ENCODE peak calls at places on chromosomes 12 and 14, in eight cellular contexts. One of them, this sample, is unnamed.

GRCh38 chr12:32273063-32273521 is 126.3 kb upstream of the FGD4 start:
- DNase-seq in bronchial epithelial cell: peak
- DNase-seq in epithelial cell of esophagus: peak
- DNase-seq in fibroblast of lung: peak
- DNase-seq in fibroblast of the aortic adventitia: peak
- DNase-seq in HL-60: no peak
- DNase-seq in brain microvascular endothelial cell: peak
- DNase-seq in BE2C: no peak
- DNase-seq in this sample: no peak

GRCh38 chr12:3527181-3527580 is 36.2 kb downstream of the PRMT8 start:
- DNase-seq in fibroblast of the aortic adventitia: peak
- DNase-seq in epithelial cell of esophagus: peak
- DNase-seq in brain microvascular endothelial cell: peak
- DNase-seq in bronchial epithelial cell: peak
- DNase-seq in BE2C: no peak
- DNase-seq in fibroblast of lung: peak
- DNase-seq in HL-60: no peak
- DNase-seq in this sample: peak

GRCh38 chr12:94265521-94265920 is 117.1 kb downstream of the PLXNC1 start:
- DNase-seq in bronchial epithelial cell: no peak
- DNase-seq in fibroblast of the aortic adventitia: peak
- DNase-seq in epithelial cell of esophagus: no peak
- DNase-seq in fibroblast of lung: no peak
- DNase-seq in BE2C: no peak
- DNase-seq in brain microvascular endothelial cell: no peak
- DNase-seq in HL-60: no peak
- DNase-seq in this sample: no peak

GRCh38 chr12:1842183-1842904 is 22.0 kb downstream of the LRTM2 start:
- DNase-seq in HL-60: peak
- DNase-seq in BE2C: no peak
- DNase-seq in brain microvascular endothelial cell: no peak
- DNase-seq in bronchial epithelial cell: no peak
- DNase-seq in epithelial cell of esophagus: no peak
- DNase-seq in fibroblast of the aortic adventitia: no peak
- DNase-seq in fibroblast of lung: no peak
- DNase-seq in this sample: no peak

GRCh38 chr14:90693413-90693812 is 122.8 kb downstream of the TTC7B start:
- DNase-seq in epithelial cell of esophagus: peak
- DNase-seq in brain microvascular endothelial cell: no peak
- DNase-seq in HL-60: no peak
- DNase-seq in fibroblast of the aortic adventitia: no peak
- DNase-seq in BE2C: no peak
- DNase-seq in fibroblast of lung: no peak
- DNase-seq in bronchial epithelial cell: peak
- DNase-seq in this sample: no peak

GRCh38 chr12:89893972-89894706 is 185.5 kb upstream of the ATP2B1 start:
- DNase-seq in fibroblast of the aortic adventitia: peak
- DNase-seq in bronchial epithelial cell: peak
- DNase-seq in epithelial cell of esophagus: peak
- DNase-seq in fibroblast of lung: peak
- DNase-seq in HL-60: no peak
- DNase-seq in brain microvascular endothelial cell: peak
- DNase-seq in BE2C: no peak
- DNase-seq in this sample: no peak

GRCh38 chr12:89959188-89959587 is 250.6 kb upstream of the ATP2B1 start:
- DNase-seq in brain microvascular endothelial cell: no peak
- DNase-seq in epithelial cell of esophagus: no peak
- DNase-seq in fibroblast of the aortic adventitia: no peak
- DNase-seq in bronchial epithelial cell: no peak
- DNase-seq in HL-60: no peak
- DNase-seq in BE2C: no peak
- DNase-seq in fibroblast of lung: no peak
- DNase-seq in this sample: no peak

GRCh38 chr12:1332327-1332726 is 262.1 kb downstream of the FBXL14 start:
- DNase-seq in fibroblast of lung: no peak
- DNase-seq in HL-60: no peak
- DNase-seq in fibroblast of the aortic adventitia: peak
- DNase-seq in brain microvascular endothelial cell: no peak
- DNase-seq in epithelial cell of esophagus: peak
- DNase-seq in BE2C: no peak
- DNase-seq in bronchial epithelial cell: peak
- DNase-seq in this sample: no peak

GRCh38 chr14:99735189-99736135 is 51.4 kb downstream of the CYP46A1 start:
- DNase-seq in bronchial epithelial cell: no peak
- DNase-seq in fibroblast of the aortic adventitia: no peak
- DNase-seq in fibroblast of lung: no peak
- DNase-seq in brain microvascular endothelial cell: no peak
- DNase-seq in BE2C: peak
- DNase-seq in HL-60: no peak
- DNase-seq in epithelial cell of esophagus: no peak
- DNase-seq in this sample: no peak

GRCh38 chr14:99271288-99271941 is 582 bp downstream of the BCL11B start:
- DNase-seq in epithelial cell of esophagus: no peak
- DNase-seq in fibroblast of lung: no peak
- DNase-seq in HL-60: no peak
- DNase-seq in brain microvascular endothelial cell: no peak
- DNase-seq in fibroblast of the aortic adventitia: peak
- DNase-seq in BE2C: no peak
- DNase-seq in bronchial epithelial cell: no peak
- DNase-seq in this sample: no peak

GRCh38 chr14:101977311-101978071 is 13.1 kb downstream of the DYNC1H1 start:
- DNase-seq in fibroblast of the aortic adventitia: peak
- DNase-seq in HL-60: no peak
- DNase-seq in bronchial epithelial cell: no peak
- DNase-seq in BE2C: no peak
- DNase-seq in fibroblast of lung: no peak
- DNase-seq in epithelial cell of esophagus: no peak
- DNase-seq in brain microvascular endothelial cell: no peak
- DNase-seq in this sample: no peak

GRCh38 chr14:75864352-75864751 is 117.4 kb downstream of the TGFB3 start:
- DNase-seq in HL-60: no peak
- DNase-seq in fibroblast of lung: peak
- DNase-seq in BE2C: no peak
- DNase-seq in fibroblast of the aortic adventitia: peak
- DNase-seq in bronchial epithelial cell: peak
- DNase-seq in epithelial cell of esophagus: peak
- DNase-seq in brain microvascular endothelial cell: peak
- DNase-seq in this sample: peak

GRCh38 chr14:50510157-50510556 is 22.2 kb downstream of the MAP4K5 start:
- DNase-seq in epithelial cell of esophagus: no peak
- DNase-seq in fibroblast of lung: no peak
- DNase-seq in HL-60: no peak
- DNase-seq in BE2C: no peak
- DNase-seq in fibroblast of the aortic adventitia: no peak
- DNase-seq in bronchial epithelial cell: no peak
- DNase-seq in brain microvascular endothelial cell: no peak
- DNase-seq in this sample: no peak

GRCh38 chr12:31896514-31897039 is 62.6 kb upstream of the RESF1 start:
- DNase-seq in fibroblast of the aortic adventitia: peak
- DNase-seq in epithelial cell of esophagus: peak
- DNase-seq in BE2C: no peak
- DNase-seq in brain microvascular endothelial cell: peak
- DNase-seq in fibroblast of lung: peak
- DNase-seq in bronchial epithelial cell: peak
- DNase-seq in HL-60: peak
- DNase-seq in this sample: no peak

GRCh38 chr14:49449749-49450148 is 136.4 kb downstream of the RPS29 start:
- DNase-seq in BE2C: no peak
- DNase-seq in brain microvascular endothelial cell: no peak
- DNase-seq in fibroblast of the aortic adventitia: no peak
- DNase-seq in HL-60: no peak
- DNase-seq in epithelial cell of esophagus: no peak
- DNase-seq in fibroblast of lung: no peak
- DNase-seq in bronchial epithelial cell: no peak
- DNase-seq in this sample: no peak

GRCh38 chr14:66379116-66379515 is 107.1 kb upstream of the CCDC196 start:
- DNase-seq in fibroblast of lung: peak
- DNase-seq in BE2C: no peak
- DNase-seq in brain microvascular endothelial cell: no peak
- DNase-seq in epithelial cell of esophagus: peak
- DNase-seq in fibroblast of the aortic adventitia: peak
- DNase-seq in HL-60: no peak
- DNase-seq in bronchial epithelial cell: peak
- DNase-seq in this sample: no peak

DNA sequence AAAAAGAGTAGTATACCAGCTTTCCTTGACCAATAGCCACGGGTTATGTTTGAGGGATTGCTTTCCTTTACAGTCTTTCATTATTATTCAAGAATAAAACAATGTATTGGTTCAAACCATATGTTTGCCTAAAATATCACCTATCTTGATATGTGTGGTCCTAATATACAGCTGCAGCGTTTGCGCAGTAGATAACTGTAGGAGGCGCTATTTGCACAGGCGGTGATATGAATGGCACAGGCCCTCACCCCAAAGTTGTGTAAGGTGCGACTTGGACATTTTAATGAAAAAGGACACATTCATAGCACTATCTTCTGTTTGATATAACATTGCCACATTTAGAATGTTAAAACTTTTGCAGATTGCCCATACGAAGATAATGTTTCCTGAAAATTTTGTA is 298.4 kb downstream of the TRHDE start:
- DNase-seq in HL-60: peak
- DNase-seq in bronchial epithelial cell: no peak
- DNase-seq in epithelial cell of esophagus: peak
- DNase-seq in fibroblast of lung: no peak
- DNase-seq in BE2C: no peak
- DNase-seq in fibroblast of the aortic adventitia: no peak
- DNase-seq in brain microvascular endothelial cell: no peak
- DNase-seq in this sample: no peak
- TF ChIP-seq CTCF in HL-60: no peak
- TF ChIP-seq CTCF in bronchial epithelial cell: no peak
- TF ChIP-seq CTCF in epithelial cell of esophagus: no peak
- TF ChIP-seq CTCF in fibroblast of lung: no peak
- TF ChIP-seq CTCF in BE2C: no peak
- TF ChIP-seq CTCF in fibroblast of the aortic adventitia: no peak
- TF ChIP-seq CTCF in brain microvascular endothelial cell: peak
- TF ChIP-seq CTCF in this sample: no peak

DNA sequence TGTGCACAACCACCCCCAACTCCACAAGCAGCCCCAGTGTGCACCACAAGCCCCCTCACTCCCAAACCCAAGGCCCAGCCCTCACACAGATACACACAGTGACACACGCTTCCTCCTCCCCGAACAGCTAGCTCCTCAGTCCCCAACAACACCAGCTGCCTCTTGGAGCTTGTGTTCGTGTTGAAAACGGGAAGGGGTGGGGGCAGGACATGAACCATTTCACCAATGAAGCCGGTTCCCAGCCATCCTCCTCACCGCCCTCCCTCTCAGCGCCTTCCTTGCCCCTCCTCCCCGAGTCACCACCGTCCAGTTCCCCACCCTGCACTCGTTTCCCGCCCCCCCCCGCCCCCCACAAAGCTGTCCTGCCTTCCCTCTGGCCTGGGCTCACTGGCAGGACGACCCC is 349 bp upstream of the GPR162 start:
- DNase-seq in brain microvascular endothelial cell: peak
- DNase-seq in fibroblast of the aortic adventitia: peak
- DNase-seq in BE2C: peak
- DNase-seq in epithelial cell of esophagus: peak
- DNase-seq in fibroblast of lung: peak
- DNase-seq in HL-60: peak
- DNase-seq in bronchial epithelial cell: peak
- DNase-seq in this sample: no peak
- H3K4me3 ChIP-seq in brain microvascular endothelial cell: peak
- H3K4me3 ChIP-seq in fibroblast of the aortic adventitia: peak
- H3K4me3 ChIP-seq in BE2C: peak
- H3K4me3 ChIP-seq in epithelial cell of esophagus: peak
- H3K4me3 ChIP-seq in fibroblast of lung: peak
- H3K4me3 ChIP-seq in HL-60: peak
- H3K4me3 ChIP-seq in bronchial epithelial cell: peak
- H3K4me3 ChIP-seq in this sample: peak

DNA sequence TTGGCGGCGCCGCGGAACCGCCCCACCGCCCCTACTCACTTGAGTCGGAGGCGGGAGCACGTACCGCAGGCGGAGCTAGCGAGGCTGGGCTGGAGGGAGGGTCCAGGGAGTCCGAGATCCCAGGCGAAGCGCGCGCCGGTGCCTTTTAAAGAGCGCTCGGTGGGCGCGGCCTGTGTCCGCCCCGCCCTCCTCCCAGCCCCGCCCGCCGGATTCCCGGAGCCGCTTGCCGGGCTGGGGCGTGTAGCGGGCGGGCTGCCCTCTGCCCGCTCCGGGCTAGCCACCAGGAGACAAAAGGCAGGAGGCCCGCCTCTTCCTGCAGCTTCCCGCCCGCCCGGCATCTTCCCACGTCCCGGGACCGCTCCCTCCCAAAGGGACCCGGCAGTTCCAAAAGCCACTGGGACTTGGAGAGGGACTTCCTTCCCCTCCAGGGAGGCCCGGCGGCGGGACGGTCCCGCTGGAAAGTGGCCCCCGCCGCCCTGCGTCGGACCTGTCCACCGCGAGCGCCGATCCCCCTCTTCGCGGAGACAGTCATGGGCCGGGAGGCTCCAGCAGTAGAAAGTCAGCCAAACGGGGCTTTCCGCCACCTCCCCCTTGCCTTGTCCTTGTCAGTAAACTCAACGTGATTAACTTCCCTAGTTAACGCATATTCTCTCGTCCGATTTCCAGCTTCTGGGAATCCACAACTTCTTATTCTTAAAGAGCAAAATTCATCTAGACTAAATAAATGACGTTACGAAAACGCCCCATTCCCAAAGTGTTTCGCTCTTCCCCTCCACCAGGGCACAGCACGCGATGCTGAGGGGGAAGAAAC is at the start of gene CSRP2:
- DNase-seq in bronchial epithelial cell: peak
- DNase-seq in BE2C: peak
- DNase-seq in brain microvascular endothelial cell: peak
- DNase-seq in HL-60: peak
- DNase-seq in fibroblast of the aortic adventitia: peak
- DNase-seq in epithelial cell of esophagus: peak
- DNase-seq in fibroblast of lung: peak
- DNase-seq in this sample: no peak
- TF ChIP-seq CTCF in bronchial epithelial cell: no peak
- TF ChIP-seq CTCF in BE2C: peak
- TF ChIP-seq CTCF in brain microvascular endothelial cell: peak
- TF ChIP-seq CTCF in HL-60: no peak
- TF ChIP-seq CTCF in fibroblast of the aortic adventitia: peak
- TF ChIP-seq CTCF in epithelial cell of esophagus: peak
- TF ChIP-seq CTCF in fibroblast of lung: peak
- TF ChIP-seq CTCF in this sample: peak

DNA sequence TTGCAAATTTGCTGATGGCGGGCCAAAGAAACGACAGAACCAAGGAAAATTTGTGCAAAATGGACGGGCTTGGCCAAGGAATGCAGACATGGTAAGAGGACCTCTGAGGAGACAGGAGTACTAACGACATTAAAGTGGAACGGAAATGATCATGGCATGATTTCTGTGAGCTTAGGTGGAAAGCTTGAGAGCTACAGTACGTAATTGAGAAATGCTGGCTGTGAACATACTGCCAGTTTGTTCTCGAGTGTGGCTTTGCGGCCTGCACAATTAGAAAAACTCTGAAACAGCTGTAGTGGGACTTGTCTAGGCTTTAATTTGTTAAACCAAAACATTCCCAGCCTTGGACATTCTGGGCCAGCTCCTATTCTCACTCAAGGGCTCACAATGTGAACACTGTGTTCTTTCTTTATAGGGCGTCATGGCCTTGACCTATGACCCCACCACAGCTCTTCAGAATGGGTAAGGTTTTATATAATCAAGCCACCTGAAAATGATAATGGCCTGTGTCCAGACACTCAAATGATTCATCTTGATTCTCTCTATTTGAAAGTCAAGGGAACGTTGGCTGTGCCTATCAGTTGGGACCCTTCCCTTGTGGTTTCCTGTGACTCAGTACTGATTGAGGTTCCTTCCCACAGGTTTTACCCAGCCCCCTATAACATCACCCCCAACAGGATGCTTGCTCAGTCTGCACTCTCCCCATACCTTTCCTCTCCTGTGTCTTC is 48.5 kb downstream of the BAZ2A start:
- DNase-seq in HL-60: no peak
- DNase-seq in epithelial cell of esophagus: peak
- DNase-seq in brain microvascular endothelial cell: peak
- DNase-seq in fibroblast of lung: peak
- DNase-seq in BE2C: no peak
- DNase-seq in bronchial epithelial cell: peak
- DNase-seq in fibroblast of the aortic adventitia: no peak
- DNase-seq in this sample: no peak
- H3K4me3 ChIP-seq in HL-60: no peak
- H3K4me3 ChIP-seq in epithelial cell of esophagus: no peak
- H3K4me3 ChIP-seq in brain microvascular endothelial cell: no peak
- H3K4me3 ChIP-seq in fibroblast of lung: no peak
- H3K4me3 ChIP-seq in BE2C: no peak
- H3K4me3 ChIP-seq in bronchial epithelial cell: no peak
- H3K4me3 ChIP-seq in fibroblast of the aortic adventitia: no peak
- H3K4me3 ChIP-seq in this sample: no peak

This sample was measured in AG04449.